ENCODE peak calls at places on chromosomes 6 and 20, in five cellular contexts. C is amygdala; Q is right lobe of liver; W is RWPE1; L is activated CD8-positive, alpha-beta memory T cell treated with anti-CD3 and anti-CD28 coated beads for 24 hours. J is an unnamed sample.
A peak's percentile ranks its signal among the peaks of the same experiment; 100 is the strongest.

GRCh38 chr6:98416027-98416426 is 418.3 kb upstream of the POU3F2 start:
- DNase-seq in C (peak; percentile 47), Q (no peak), W (no peak), L (no peak), J (no peak)

GRCh38 chr20:43736588-43737091 is 9.8 kb upstream of the GTSF1L start:
- DNase-seq in C (no peak), Q (no peak), W (no peak), L (no peak), J (no peak)

GRCh38 chr6:125245109-125245508 is 56.7 kb downstream of the HDDC2 start:
- DNase-seq in C (no peak), Q (no peak), W (no peak), L (no peak), J (no peak)

GRCh38 chr6:169793408-169793807 is 42.0 kb downstream of the ERMARD start:
- DNase-seq in C (no peak), Q (peak; percentile 26), W (no peak), L (peak; percentile 28), J (no peak)

GRCh38 chr6:139161169-139161568 is 26.3 kb downstream of the HECA start:
- DNase-seq in C (no peak), Q (no peak), W (no peak), L (no peak), J (peak; percentile 13)

GRCh38 chr6:8633762-8634161 is 198.4 kb upstream of the SLC35B3 start:
- DNase-seq in C (no peak), Q (no peak), W (peak; percentile 14), L (no peak), J (peak; percentile 85)

GRCh38 chr20:57398231-57398821 is 7.1 kb downstream of the RBM38 start:
- DNase-seq in C (no peak), Q (no peak), W (no peak), L (peak; percentile 94), J (no peak)

GRCh38 chr6:136072691-136073090 is 177.4 kb downstream of the MTFR2 start:
- DNase-seq in C (no peak), Q (no peak), W (no peak), L (no peak), J (no peak)

GRCh38 chr20:33843854-33844253 is 32.7 kb downstream of the CHMP4B start:
- DNase-seq in C (no peak), Q (no peak), W (no peak), L (no peak), J (no peak)

GRCh38 chr6:88761237-88762031 is 202.0 kb downstream of the RNGTT start:
- DNase-seq in C (no peak), Q (no peak), W (no peak), L (no peak), J (no peak)

GRCh38 chr6:70667256-70667710 is 400 bp upstream of the SMAP1 start:
- DNase-seq in C (no peak), Q (no peak), W (no peak), L (no peak), J (no peak)

J was measured in MCF 10A.